ENCODE peak calls at places on chromosomes 6 and 20, in five cellular contexts. Q is HepG2, L is A549, U is K562, Z is IMR-90. R is an unnamed sample.

GRCh38 chr20:967796-968742 is 34.0 kb downstream of the RSPO4 start:
- DNase-seq in Q (peak; percentile 58), L (no peak), Z (peak; percentile 36), U (peak; percentile 76), R (no peak)

GRCh38 chr6:14382381-14383236 is 265.0 kb downstream of the CD83 start:
- DNase-seq in Z (no peak), U (no peak), L (no peak), Q (no peak), R (no peak)

GRCh38 chr6:105152865-105153264 is 26.9 kb downstream of the POPDC3 start:
- DNase-seq in U (no peak), L (no peak), Q (no peak), Z (no peak), R (no peak)

GRCh38 chr6:166757226-166758135 is 130.4 kb upstream of the RPS6KA2 start:
- DNase-seq in L (no peak), Z (peak; percentile 59), U (no peak), Q (no peak), R (no peak)

GRCh38 chr6:160391419-160392116 is 43.4 kb downstream of the SLC22A3 start:
- DNase-seq in U (no peak), L (peak; percentile 71), Z (no peak), Q (peak; percentile 73), R (no peak)

GRCh38 chr6:72624557-72625160 is 2.8 kb downstream of the KCNQ5 start:
- DNase-seq in L (peak; percentile 28), U (peak; percentile 57), Q (no peak), Z (peak; percentile 27), R (no peak)

GRCh38 chr20:13649548-13649947 is 10.8 kb upstream of the TASP1 start:
- DNase-seq in L (no peak), Z (no peak), U (no peak), Q (no peak), R (peak; percentile 51)

GRCh38 chr6:16639689-16640480 is 121.4 kb downstream of the ATXN1 start:
- DNase-seq in U (no peak), L (peak; percentile 13), Z (peak; percentile 89), Q (no peak), R (no peak)

GRCh38 chr20:37907677-37908397 is 4.9 kb downstream of the VSTM2L start:
- DNase-seq in U (no peak), Z (peak; percentile 42), Q (no peak), L (peak; percentile 81), R (no peak)

GRCh38 chr20:16810216-16810615 is 62.1 kb downstream of the OTOR start:
- DNase-seq in U (no peak), L (no peak), Z (no peak), Q (no peak), R (no peak)

GRCh38 chr6:89895273-89895874 is 1.1 kb downstream of the GJA10 start:
- DNase-seq in Z (peak; percentile 69), U (peak; percentile 37), L (no peak), Q (peak; percentile 12), R (peak; percentile 76)

GRCh38 chr6:6843057-6843627 is 254.6 kb downstream of the LY86 start:
- DNase-seq in Q (no peak), Z (peak; percentile 58), U (no peak), L (peak; percentile 10), R (no peak)

GRCh38 chr6:39432311-39433025 is 110.0 kb upstream of the KCNK16 start:
- DNase-seq in U (no peak), Q (no peak), Z (no peak), L (no peak), R (no peak)

GRCh38 chr6:41652876-41653641 is 14.8 kb downstream of the MDFI start:
- DNase-seq in U (no peak), Q (no peak), L (no peak), Z (peak; percentile 47), R (no peak)

GRCh38 chr6:22717906-22718305 is 148.5 kb downstream of the HDGFL1 start:
- DNase-seq in U (no peak), Q (no peak), Z (no peak), L (no peak), R (no peak)

GRCh38 chr6:157519255-157520116 is 138.5 kb downstream of the ZDHHC14 start:
- DNase-seq in L (no peak), Z (no peak), U (no peak), Q (no peak), R (no peak)

GRCh38 chr6:3750324-3751018 is 1.0 kb downstream of the PXDC1 start:
- DNase-seq in U (peak; percentile 25), Q (peak; percentile 62), L (no peak), Z (peak; percentile 72), R (peak; percentile 76)

GRCh38 chr6:147260091-147260490 is 55.9 kb downstream of the STXBP5 start:
- DNase-seq in L (no peak), Q (no peak), U (no peak), Z (no peak), R (no peak)

GRCh38 chr6:132399376-132400074 is 1.8 kb downstream of the MOXD1 start:
- DNase-seq in U (no peak), Q (no peak), L (no peak), Z (peak; percentile 85), R (no peak)

GRCh38 chr6:23016701-23017100 is 447.3 kb downstream of the HDGFL1 start:
- DNase-seq in Q (no peak), Z (no peak), L (no peak), U (no peak), R (no peak)

GRCh38 chr20:3866464-3866863 is 19.8 kb downstream of the MAVS start:
- DNase-seq in U (no peak), L (no peak), Z (no peak), Q (no peak), R (no peak)

GRCh38 chr6:109511832-109512231 is 28.8 kb upstream of the ZBTB24 start:
- DNase-seq in U (no peak), Q (no peak), Z (no peak), L (no peak), R (no peak)

GRCh38 chr6:42777126-42777822 is 4.6 kb upstream of the BICRAL start:
- DNase-seq in U (no peak), Z (peak; percentile 73), Q (peak; percentile 53), L (no peak), R (no peak)

GRCh38 chr20:59438201-59438600 is 137.8 kb downstream of the EDN3 start:
- DNase-seq in U (no peak), L (no peak), Z (no peak), Q (no peak), R (no peak)

GRCh38 chr6:41546866-41547798 is 951 bp downstream of the FOXP4 start:
- DNase-seq in Z (peak; percentile 30), U (peak; percentile 62), L (peak; percentile 13), Q (no peak), R (no peak)

GRCh38 chr20:38680492-38681118 is 43.7 kb upstream of the SLC32A1 start:
- DNase-seq in L (no peak), Z (peak; percentile 28), Q (peak; percentile 45), U (peak; percentile 29), R (no peak)

GRCh38 chr6:35089216-35089934 is 51.8 kb downstream of the TCP11 start:
- DNase-seq in U (no peak), Z (no peak), L (no peak), Q (no peak), R (no peak)

DNA sequence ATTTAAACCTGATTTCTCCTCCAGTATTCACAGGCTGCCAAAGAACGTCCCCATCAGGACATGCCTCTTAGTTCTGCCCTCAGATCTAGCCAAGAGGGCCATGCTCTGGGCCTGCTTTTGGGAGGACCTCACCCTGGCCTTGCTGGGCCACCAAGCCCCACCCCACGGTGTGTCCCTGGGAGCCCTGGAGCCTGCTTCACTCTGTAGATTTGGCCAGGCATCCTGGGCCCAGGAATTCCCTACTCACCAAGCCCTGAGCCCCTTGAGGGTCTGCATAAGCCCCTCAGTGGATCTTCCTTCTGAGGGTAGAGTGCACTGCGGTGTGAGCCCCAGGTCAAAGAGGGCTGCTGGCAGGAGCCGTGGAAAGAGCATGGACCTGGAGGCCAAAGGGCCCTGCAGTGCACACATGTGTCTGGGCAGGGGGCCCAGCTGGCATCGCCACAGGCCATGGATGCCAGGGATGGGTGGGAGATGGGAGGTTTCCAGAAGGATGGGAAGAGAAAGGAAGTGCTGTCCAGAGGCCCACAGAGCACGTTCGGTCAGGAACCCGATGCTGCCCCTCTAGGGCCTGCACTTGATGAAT is 98.0 kb downstream of the DACT2 start:
- DNase-seq in U (no peak), Q (no peak), Z (no peak), L (no peak), R (no peak)
- TF ChIP-seq MAFK in U (no peak), Q (no peak), Z (no peak), L (no peak), R (no peak)

GRCh38 chr20:19302714-19303113 is 90.3 kb downstream of the SLC24A3 start:
- DNase-seq in L (no peak), Q (no peak), U (no peak), Z (no peak), R (no peak)

GRCh38 chr20:19301843-19302242 is 89.4 kb downstream of the SLC24A3 start:
- DNase-seq in U (no peak), Q (no peak), Z (no peak), L (no peak), R (no peak)

GRCh38 chr20:19304389-19304788 is 91.9 kb downstream of the SLC24A3 start:
- DNase-seq in Q (no peak), L (no peak), U (no peak), Z (no peak), R (no peak)

GRCh38 chr20:19308151-19308550 is 95.7 kb downstream of the SLC24A3 start:
- DNase-seq in Q (no peak), L (no peak), Z (no peak), U (no peak), R (no peak)

DNA sequence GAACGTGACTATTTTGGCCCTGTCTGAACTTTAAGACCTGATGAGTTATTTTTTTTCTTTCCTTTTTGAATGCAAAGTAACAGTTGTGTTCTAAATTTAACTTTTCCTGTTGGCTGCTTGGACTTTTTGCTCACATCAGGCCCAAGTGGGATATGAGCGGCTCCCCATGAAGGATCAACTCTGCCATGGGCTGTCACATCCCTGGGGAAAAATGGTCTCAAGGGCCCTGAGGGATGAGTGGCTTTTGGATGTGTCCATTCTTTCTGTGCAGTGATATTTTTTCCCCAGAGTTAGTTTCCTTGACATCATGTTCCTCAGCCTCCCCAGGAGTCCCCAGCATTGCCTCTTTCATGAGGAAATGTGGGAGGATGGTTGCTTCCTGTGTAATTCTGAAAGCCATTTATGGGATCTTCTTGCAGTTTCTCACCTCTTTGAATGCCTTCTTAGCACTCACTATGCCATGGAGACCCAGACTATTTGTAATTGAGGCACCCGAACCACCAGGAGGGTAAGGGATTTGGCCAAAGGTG is 92.5 kb downstream of the SLC24A3 start:
- DNase-seq in L (no peak), U (no peak), Z (no peak), Q (no peak), R (no peak)
- TF ChIP-seq MAFK in L (no peak), U (no peak), Z (no peak), Q (no peak), R (no peak)

GRCh38 chr20:21202284-21202683 is 76.4 kb downstream of the KIZ start:
- DNase-seq in Z (peak; percentile 43), L (no peak), Q (peak; percentile 16), U (no peak), R (no peak)
- TF ChIP-seq MAFK in Z (no peak), L (no peak), Q (no peak), U (no peak), R (no peak)

DNA sequence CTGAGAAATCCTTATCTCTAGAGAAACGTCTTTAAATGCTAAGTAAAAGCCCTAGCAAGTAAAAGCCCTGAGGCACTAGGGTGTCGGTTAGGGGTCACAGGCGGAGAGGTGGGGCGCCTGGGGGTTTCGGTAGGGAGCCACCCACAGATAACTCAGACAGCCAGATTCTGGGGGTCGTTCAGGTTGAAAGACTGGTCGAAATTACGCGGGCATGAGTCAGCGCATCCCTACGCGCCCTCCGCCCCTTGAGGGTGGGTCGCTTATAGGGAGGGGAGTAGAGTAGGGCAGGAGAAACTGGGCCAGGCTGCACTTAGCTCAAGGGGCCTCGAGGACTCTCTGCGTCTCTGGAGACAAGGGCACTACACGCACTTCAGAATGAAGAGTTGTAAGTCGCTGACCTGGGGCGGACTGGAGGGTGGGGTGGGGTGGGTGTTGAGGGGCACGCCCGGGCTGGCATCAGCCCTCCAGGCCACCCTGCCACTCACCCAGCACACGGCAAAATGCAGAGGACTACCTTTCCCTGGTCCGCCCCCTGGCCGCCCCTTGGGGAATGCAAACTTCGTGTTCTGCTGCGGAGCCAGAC is 598 bp upstream of the PPT2 start:
- DNase-seq in Z (peak; percentile 41), U (peak; percentile 68), Q (peak; percentile 48), L (peak; percentile 40), R (peak; percentile 67)
- TF ChIP-seq MAFK in Z (no peak), U (no peak), Q (no peak), L (no peak), R (peak; percentile 44)

R was measured in H1.